ENCODE peak calls at places on chromosome 13, in ten cellular contexts. T, K, S, D, O, F, Z, R, P and E are unnamed samples.

GRCh38 chr13:71290963-71291937 is 575.8 kb downstream of the DACH1 start:
- DNase-seq in S (peak), Z (peak), D (peak), T (peak), O (no peak), P (no peak), R (peak), F (peak), K (no peak), E (no peak)

GRCh38 chr13:72565893-72566292 is 161.5 kb downstream of the MZT1 start:
- DNase-seq in T (peak), D (no peak), F (no peak), S (peak), P (no peak), Z (no peak), O (no peak), R (no peak), K (no peak), E (no peak)

GRCh38 chr13:68988176-68988575 is 1119.5 kb upstream of the ATXN8OS start:
- DNase-seq in R (no peak), K (no peak), S (no peak), P (no peak), F (no peak), D (no peak), O (no peak), T (no peak), Z (no peak), E (no peak)

GRCh38 chr13:70173236-70173959 is 65.1 kb upstream of the KLHL1 start:
- DNase-seq in Z (no peak), P (no peak), S (no peak), K (no peak), D (no peak), T (no peak), R (no peak), F (no peak), O (no peak), E (no peak)

GRCh38 chr13:51815848-51816247 is 11.9 kb upstream of the DHRS12 start:
- DNase-seq in D (no peak), S (no peak), P (no peak), T (no peak), F (peak), R (no peak), K (no peak), O (no peak), Z (no peak), E (no peak)

GRCh38 chr13:85798999-85799646 is at the start of gene SLITRK6:
- DNase-seq in D (no peak), T (no peak), R (no peak), Z (no peak), S (peak), K (no peak), P (no peak), F (no peak), O (no peak), E (no peak)

GRCh38 chr13:27120011-27120410 is 51.6 kb downstream of the USP12 start:
- DNase-seq in P (no peak), Z (no peak), K (no peak), S (peak), D (no peak), F (no peak), R (no peak), O (no peak), T (no peak), E (no peak)

GRCh38 chr13:30581582-30581981 is 36.1 kb upstream of the USPL1 start:
- DNase-seq in S (peak), D (no peak), K (no peak), O (no peak), P (no peak), F (no peak), T (peak), R (no peak), Z (no peak), E (no peak)

GRCh38 chr13:83780201-83780600 is 102.1 kb downstream of the SLITRK1 start:
- DNase-seq in F (peak), P (no peak), S (peak), D (no peak), O (no peak), T (no peak), Z (no peak), K (no peak), R (no peak), E (no peak)

GRCh38 chr13:80382576-80382975 is 41.6 kb upstream of the SPRY2 start:
- DNase-seq in F (no peak), O (no peak), D (no peak), T (no peak), Z (no peak), K (no peak), P (no peak), S (no peak), R (no peak), E (no peak)

GRCh38 chr13:32266130-32266529 is 49.0 kb downstream of the ZAR1L start:
- DNase-seq in T (no peak), S (no peak), F (no peak), O (no peak), Z (no peak), P (no peak), K (no peak), R (no peak), D (no peak), E (no peak)

GRCh38 chr13:48437381-48437780 is 24.5 kb upstream of the LPAR6 start:
- DNase-seq in Z (peak), K (peak), F (peak), O (no peak), P (no peak), S (peak), T (peak), R (no peak), D (peak), E (no peak)

GRCh38 chr13:49213539-49213938 is 6.6 kb upstream of the MLNR start:
- DNase-seq in F (no peak), S (no peak), R (no peak), O (no peak), Z (no peak), K (no peak), D (no peak), T (no peak), P (no peak), E (no peak)

GRCh38 chr13:93235258-93236015 is 8.8 kb downstream of the GPC6 start:
- DNase-seq in P (no peak), O (no peak), Z (no peak), S (peak), D (no peak), K (no peak), F (no peak), R (no peak), T (no peak), E (no peak)

GRCh38 chr13:48853381-48854102 is 122.2 kb upstream of the FNDC3A start:
- DNase-seq in F (no peak), D (no peak), O (no peak), P (no peak), T (peak), Z (no peak), K (no peak), S (peak), R (no peak), E (no peak)

GRCh38 chr13:113374511-113375175 is 10.7 kb upstream of the GRTP1 start:
- DNase-seq in R (no peak), P (no peak), F (no peak), K (no peak), S (no peak), Z (no peak), T (no peak), O (peak), D (no peak), E (no peak)

GRCh38 chr13:40194204-40194806 is 472.1 kb downstream of the FOXO1 start:
- DNase-seq in F (no peak), Z (peak), P (no peak), O (no peak), R (no peak), T (peak), D (no peak), S (no peak), K (no peak), E (no peak)

GRCh38 chr13:86000546-86000945 is 201.3 kb upstream of the SLITRK6 start:
- DNase-seq in O (no peak), T (no peak), K (no peak), F (no peak), P (no peak), D (no peak), R (no peak), Z (no peak), S (no peak), E (no peak)

GRCh38 chr13:76939215-76939614 is 9.1 kb upstream of the ACOD1 start:
- DNase-seq in D (no peak), S (peak), K (no peak), T (no peak), O (no peak), P (no peak), Z (no peak), R (no peak), F (no peak), E (no peak)

GRCh38 chr13:72113070-72113469 is 246.1 kb upstream of the DACH1 start:
- DNase-seq in S (no peak), T (no peak), O (no peak), Z (no peak), K (no peak), D (no peak), P (no peak), F (no peak), R (no peak), E (no peak)

GRCh38 chr13:42760949-42761348 is 20.4 kb upstream of the FAM216B start:
- DNase-seq in P (no peak), T (no peak), F (no peak), K (no peak), D (no peak), Z (no peak), O (no peak), S (peak), R (no peak), E (no peak)

GRCh38 chr13:52711277-52711676 is 28.3 kb downstream of the CNMD start:
- DNase-seq in R (no peak), F (no peak), Z (no peak), P (no peak), T (no peak), K (no peak), D (no peak), S (no peak), O (no peak), E (no peak)

GRCh38 chr13:90253806-90254205 is 1093.7 kb upstream of the MIR17HG start:
- DNase-seq in F (no peak), D (no peak), P (no peak), K (no peak), R (no peak), T (no peak), S (no peak), O (no peak), Z (no peak), E (no peak)
- TF ChIP-seq CTCF in F (no peak), D (no peak), P (no peak), K (no peak), R (no peak), T (no peak), S (no peak), O (no peak), Z (no peak), E (no peak)

GRCh38 chr13:73983109-73983508 is 151.1 kb downstream of the KLF12 start:
- DNase-seq in O (no peak), R (no peak), T (no peak), D (no peak), Z (no peak), S (no peak), K (no peak), F (no peak), P (no peak), E (no peak)
- H3K27ac ChIP-seq in O (no peak), R (no peak), T (no peak), D (no peak), Z (no peak), S (no peak), K (no peak), F (no peak), P (no peak), E (no peak)

DNA sequence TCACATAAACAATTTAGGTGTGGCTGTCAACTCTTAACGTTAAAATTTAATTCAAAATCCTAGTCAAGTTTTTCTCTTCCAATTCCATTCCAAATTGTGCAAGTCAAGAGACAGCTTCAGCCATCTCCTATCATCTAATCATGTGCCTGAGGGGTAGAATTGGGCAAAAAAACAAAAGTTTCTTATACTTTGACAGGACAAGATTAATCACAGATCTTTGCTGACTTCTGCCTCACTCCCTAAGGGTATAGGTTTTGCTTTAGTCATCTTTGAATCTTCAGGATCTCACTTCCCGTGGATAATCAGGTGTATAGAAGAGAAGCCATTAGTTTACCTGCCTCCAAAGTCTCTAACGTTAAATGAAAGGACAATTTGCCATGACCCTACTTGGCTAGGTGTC is 24.6 kb downstream of the RNF17 start:
- DNase-seq in Z (no peak), K (no peak), S (no peak), D (no peak), T (no peak), O (no peak), P (no peak), F (no peak), R (no peak), E (no peak)
- TF ChIP-seq POLR2A in Z (no peak), K (no peak), S (no peak), D (no peak), T (no peak), O (no peak), P (no peak), F (no peak), R (no peak), E (no peak)

DNA sequence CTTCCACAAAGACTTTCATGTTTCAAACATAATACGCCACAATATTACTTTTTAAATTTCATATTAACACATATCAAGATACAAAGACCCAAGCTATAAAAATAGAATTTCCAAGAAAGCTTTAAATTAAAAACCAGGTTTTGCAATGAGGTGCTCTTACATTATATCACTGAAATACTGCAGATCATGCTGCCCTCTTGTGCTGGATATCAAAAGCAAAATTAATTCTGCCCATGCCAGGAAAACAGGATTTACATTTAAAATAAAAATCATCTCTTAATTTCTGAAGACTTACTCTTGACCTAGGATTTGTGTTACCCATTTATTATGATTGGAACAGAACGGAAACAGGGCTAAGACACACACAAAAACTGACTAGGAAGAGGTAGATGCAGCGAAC is 145.0 kb downstream of the ABCC4 start:
- DNase-seq in P (no peak), S (peak), O (no peak), Z (no peak), R (no peak), D (no peak), F (no peak), T (peak), K (no peak), E (no peak)
- TF ChIP-seq CTCF in P (peak), S (peak), O (no peak), Z (no peak), R (no peak), D (no peak), F (no peak), T (peak), K (peak), E (no peak)